ENCODE peak calls at places on chromosomes 2 and 18, in ten cellular contexts. One of them, this sample, is unnamed.
A peak's percentile ranks its signal among the peaks of the same experiment; 100 is the strongest.

GRCh38 chr2:71552861-71553301 is 99.5 kb downstream of the DYSF start:
- DNase-seq in heart left ventricle: no peak
- DNase-seq in gastrocnemius medialis: no peak
- DNase-seq in endothelial cell: no peak
- DNase-seq in GM20000: no peak
- DNase-seq in cardiac fibroblast: no peak
- DNase-seq in Peyer's patch: no peak
- DNase-seq in neural progenitor cell: no peak
- DNase-seq in HFF-Myc: no peak
- DNase-seq in transverse colon: no peak
- DNase-seq in this sample: no peak

GRCh38 chr2:234249873-234250272 is 199.4 kb downstream of the SPP2 start:
- DNase-seq in heart left ventricle: no peak
- DNase-seq in gastrocnemius medialis: no peak
- DNase-seq in endothelial cell: no peak
- DNase-seq in GM20000: no peak
- DNase-seq in cardiac fibroblast: peak; percentile 89
- DNase-seq in Peyer's patch: no peak
- DNase-seq in neural progenitor cell: peak; percentile 11
- DNase-seq in HFF-Myc: no peak
- DNase-seq in transverse colon: no peak
- DNase-seq in this sample: peak; percentile 90

GRCh38 chr18:3261035-3261392 is 919 bp upstream of the MYL12B start:
- DNase-seq in heart left ventricle: no peak
- DNase-seq in gastrocnemius medialis: no peak
- DNase-seq in endothelial cell: no peak
- DNase-seq in GM20000: no peak
- DNase-seq in cardiac fibroblast: no peak
- DNase-seq in Peyer's patch: no peak
- DNase-seq in neural progenitor cell: no peak
- DNase-seq in HFF-Myc: no peak
- DNase-seq in transverse colon: no peak
- DNase-seq in this sample: no peak

GRCh38 chr18:22847392-22847791 is 85.7 kb upstream of the RBBP8 start:
- DNase-seq in heart left ventricle: no peak
- DNase-seq in gastrocnemius medialis: no peak
- DNase-seq in endothelial cell: no peak
- DNase-seq in GM20000: no peak
- DNase-seq in cardiac fibroblast: peak; percentile 48
- DNase-seq in Peyer's patch: no peak
- DNase-seq in neural progenitor cell: peak; percentile 15
- DNase-seq in HFF-Myc: no peak
- DNase-seq in transverse colon: no peak
- DNase-seq in this sample: peak; percentile 72

GRCh38 chr2:121003391-121003790 is 267.7 kb downstream of the GLI2 start:
- DNase-seq in heart left ventricle: no peak
- DNase-seq in gastrocnemius medialis: no peak
- DNase-seq in endothelial cell: no peak
- DNase-seq in GM20000: no peak
- DNase-seq in cardiac fibroblast: no peak
- DNase-seq in Peyer's patch: no peak
- DNase-seq in neural progenitor cell: no peak
- DNase-seq in HFF-Myc: no peak
- DNase-seq in transverse colon: no peak
- DNase-seq in this sample: no peak

GRCh38 chr18:49647496-49648168 is 85.8 kb downstream of the LIPG start:
- DNase-seq in heart left ventricle: no peak
- DNase-seq in gastrocnemius medialis: no peak
- DNase-seq in endothelial cell: no peak
- DNase-seq in GM20000: no peak
- DNase-seq in cardiac fibroblast: peak; percentile 78
- DNase-seq in Peyer's patch: peak; percentile 38
- DNase-seq in neural progenitor cell: no peak
- DNase-seq in HFF-Myc: no peak
- DNase-seq in transverse colon: no peak
- DNase-seq in this sample: peak; percentile 9

GRCh38 chr2:71402427-71402826 is 50.9 kb upstream of the DYSF start:
- DNase-seq in heart left ventricle: no peak
- DNase-seq in gastrocnemius medialis: no peak
- DNase-seq in endothelial cell: no peak
- DNase-seq in GM20000: no peak
- DNase-seq in cardiac fibroblast: no peak
- DNase-seq in Peyer's patch: no peak
- DNase-seq in neural progenitor cell: no peak
- DNase-seq in HFF-Myc: no peak
- DNase-seq in transverse colon: no peak
- DNase-seq in this sample: no peak

GRCh38 chr18:27609221-27609620 is 424.1 kb upstream of the CHST9 start:
- DNase-seq in heart left ventricle: no peak
- DNase-seq in gastrocnemius medialis: no peak
- DNase-seq in endothelial cell: no peak
- DNase-seq in GM20000: no peak
- DNase-seq in cardiac fibroblast: no peak
- DNase-seq in Peyer's patch: no peak
- DNase-seq in neural progenitor cell: no peak
- DNase-seq in HFF-Myc: no peak
- DNase-seq in transverse colon: no peak
- DNase-seq in this sample: no peak

GRCh38 chr2:8576525-8577157 is 105.2 kb upstream of the ID2 start:
- DNase-seq in heart left ventricle: no peak
- DNase-seq in gastrocnemius medialis: peak; percentile 33
- DNase-seq in endothelial cell: no peak
- DNase-seq in GM20000: no peak
- DNase-seq in cardiac fibroblast: no peak
- DNase-seq in Peyer's patch: peak; percentile 69
- DNase-seq in neural progenitor cell: no peak
- DNase-seq in HFF-Myc: no peak
- DNase-seq in transverse colon: peak; percentile 29
- DNase-seq in this sample: no peak

GRCh38 chr2:230327418-230328154 is 593 bp downstream of the SP140L start:
- DNase-seq in heart left ventricle: no peak
- DNase-seq in gastrocnemius medialis: no peak
- DNase-seq in endothelial cell: no peak
- DNase-seq in GM20000: peak; percentile 59
- DNase-seq in cardiac fibroblast: no peak
- DNase-seq in Peyer's patch: no peak
- DNase-seq in neural progenitor cell: no peak
- DNase-seq in HFF-Myc: no peak
- DNase-seq in transverse colon: peak; percentile 45
- DNase-seq in this sample: no peak

GRCh38 chr18:69885841-69886531 is 61.7 kb downstream of the CD226 start:
- DNase-seq in heart left ventricle: no peak
- DNase-seq in gastrocnemius medialis: no peak
- DNase-seq in endothelial cell: no peak
- DNase-seq in GM20000: peak; percentile 42
- DNase-seq in cardiac fibroblast: no peak
- DNase-seq in Peyer's patch: no peak
- DNase-seq in neural progenitor cell: no peak
- DNase-seq in HFF-Myc: no peak
- DNase-seq in transverse colon: no peak
- DNase-seq in this sample: no peak

GRCh38 chr2:213789940-213790339 is 505.7 kb downstream of the SPAG16 start:
- DNase-seq in heart left ventricle: no peak
- DNase-seq in gastrocnemius medialis: no peak
- DNase-seq in endothelial cell: no peak
- DNase-seq in GM20000: no peak
- DNase-seq in cardiac fibroblast: no peak
- DNase-seq in Peyer's patch: no peak
- DNase-seq in neural progenitor cell: no peak
- DNase-seq in HFF-Myc: no peak
- DNase-seq in transverse colon: no peak
- DNase-seq in this sample: no peak

GRCh38 chr2:39925312-39925711 is 146.3 kb upstream of the THUMPD2 start:
- DNase-seq in heart left ventricle: no peak
- DNase-seq in gastrocnemius medialis: no peak
- DNase-seq in endothelial cell: no peak
- DNase-seq in GM20000: no peak
- DNase-seq in cardiac fibroblast: no peak
- DNase-seq in Peyer's patch: no peak
- DNase-seq in neural progenitor cell: no peak
- DNase-seq in HFF-Myc: no peak
- DNase-seq in transverse colon: no peak
- DNase-seq in this sample: no peak

GRCh38 chr2:180907731-180908130 is 72.7 kb upstream of the UBE2E3 start:
- DNase-seq in heart left ventricle: no peak
- DNase-seq in gastrocnemius medialis: no peak
- DNase-seq in endothelial cell: no peak
- DNase-seq in GM20000: no peak
- DNase-seq in cardiac fibroblast: peak; percentile 77
- DNase-seq in Peyer's patch: no peak
- DNase-seq in neural progenitor cell: no peak
- DNase-seq in HFF-Myc: peak; percentile 46
- DNase-seq in transverse colon: no peak
- DNase-seq in this sample: peak; percentile 63

GRCh38 chr2:217283505-217283904 is 423.6 kb upstream of the TNP1 start:
- DNase-seq in heart left ventricle: no peak
- DNase-seq in gastrocnemius medialis: no peak
- DNase-seq in endothelial cell: no peak
- DNase-seq in GM20000: no peak
- DNase-seq in cardiac fibroblast: no peak
- DNase-seq in Peyer's patch: no peak
- DNase-seq in neural progenitor cell: no peak
- DNase-seq in HFF-Myc: peak; percentile 67
- DNase-seq in transverse colon: no peak
- DNase-seq in this sample: no peak

GRCh38 chr2:230814616-230815015 is 50.1 kb upstream of the ITM2C start:
- DNase-seq in heart left ventricle: no peak
- DNase-seq in gastrocnemius medialis: no peak
- DNase-seq in endothelial cell: no peak
- DNase-seq in GM20000: no peak
- DNase-seq in cardiac fibroblast: peak; percentile 53
- DNase-seq in Peyer's patch: no peak
- DNase-seq in neural progenitor cell: peak; percentile 22
- DNase-seq in HFF-Myc: no peak
- DNase-seq in transverse colon: no peak
- DNase-seq in this sample: peak; percentile 29

GRCh38 chr18:13680612-13681011 is 45.7 kb downstream of the FAM210A start:
- DNase-seq in heart left ventricle: no peak
- DNase-seq in gastrocnemius medialis: no peak
- DNase-seq in endothelial cell: peak; percentile 46
- DNase-seq in GM20000: no peak
- DNase-seq in cardiac fibroblast: no peak
- DNase-seq in Peyer's patch: no peak
- DNase-seq in neural progenitor cell: peak; percentile 63
- DNase-seq in HFF-Myc: no peak
- DNase-seq in transverse colon: no peak
- DNase-seq in this sample: no peak
- TF ChIP-seq CTCF in heart left ventricle: peak; percentile 47
- TF ChIP-seq CTCF in gastrocnemius medialis: no peak
- TF ChIP-seq CTCF in endothelial cell: peak; percentile 78
- TF ChIP-seq CTCF in GM20000: peak; percentile 12
- TF ChIP-seq CTCF in cardiac fibroblast: peak; percentile 31
- TF ChIP-seq CTCF in Peyer's patch: peak; percentile 31
- TF ChIP-seq CTCF in neural progenitor cell: peak; percentile 75
- TF ChIP-seq CTCF in HFF-Myc: peak; percentile 38
- TF ChIP-seq CTCF in transverse colon: peak; percentile 46
- TF ChIP-seq CTCF in this sample: peak; percentile 16

DNA sequence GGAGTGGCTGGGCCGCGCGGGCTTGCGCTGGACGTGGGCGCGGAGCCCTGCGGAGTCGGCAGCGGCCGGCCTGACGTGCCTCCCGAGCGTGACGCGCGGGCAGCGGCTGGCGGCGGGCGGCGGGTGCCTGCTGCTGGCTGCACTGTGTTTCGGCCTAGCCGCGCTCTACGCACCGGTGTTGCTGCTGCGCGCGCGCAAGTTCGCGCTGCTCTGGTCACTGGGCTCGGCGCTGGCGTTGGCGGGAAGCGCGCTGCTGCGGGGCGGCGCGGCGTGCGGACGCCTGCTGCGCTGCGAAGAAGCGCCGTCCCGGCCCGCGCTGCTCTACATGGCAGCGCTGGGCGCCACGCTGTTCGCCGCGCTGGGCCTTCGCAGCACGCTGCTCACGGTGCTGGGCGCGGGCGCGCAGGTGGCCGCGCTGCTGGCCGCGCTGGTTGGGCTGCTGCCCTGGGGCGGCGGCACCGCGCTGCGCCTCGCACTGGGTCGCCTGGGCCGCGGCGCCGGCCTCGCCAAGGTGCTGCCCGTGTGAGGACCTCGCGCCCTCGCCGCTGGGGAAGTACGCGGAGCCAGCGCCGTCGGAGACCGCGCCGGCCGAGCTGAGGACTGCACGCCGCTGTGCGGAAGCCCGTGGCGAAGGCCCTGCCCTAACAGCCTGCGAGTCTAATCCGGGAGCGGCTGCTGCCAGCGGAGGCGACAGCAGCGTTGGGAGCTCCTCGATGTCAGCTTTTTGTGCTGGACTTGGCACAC is 526 bp downstream of the SFT2D3 start:
- DNase-seq in heart left ventricle: peak; percentile 90
- DNase-seq in gastrocnemius medialis: peak; percentile 77
- DNase-seq in endothelial cell: peak; percentile 82
- DNase-seq in GM20000: peak; percentile 86
- DNase-seq in cardiac fibroblast: peak; percentile 71
- DNase-seq in Peyer's patch: peak; percentile 92
- DNase-seq in neural progenitor cell: peak; percentile 89
- DNase-seq in HFF-Myc: peak; percentile 25
- DNase-seq in transverse colon: peak; percentile 85
- DNase-seq in this sample: peak; percentile 72
- TF ChIP-seq CTCF in heart left ventricle: peak; percentile 26
- TF ChIP-seq CTCF in gastrocnemius medialis: no peak
- TF ChIP-seq CTCF in endothelial cell: no peak
- TF ChIP-seq CTCF in GM20000: no peak
- TF ChIP-seq CTCF in cardiac fibroblast: no peak
- TF ChIP-seq CTCF in Peyer's patch: peak; percentile 61
- TF ChIP-seq CTCF in neural progenitor cell: peak; percentile 13
- TF ChIP-seq CTCF in HFF-Myc: no peak
- TF ChIP-seq CTCF in transverse colon: peak; percentile 29
- TF ChIP-seq CTCF in this sample: peak; percentile 13

GRCh38 chr2:163558286-163559009 is 177.4 kb downstream of the FIGN start:
- DNase-seq in heart left ventricle: no peak
- DNase-seq in gastrocnemius medialis: no peak
- DNase-seq in endothelial cell: no peak
- DNase-seq in GM20000: no peak
- DNase-seq in cardiac fibroblast: no peak
- DNase-seq in Peyer's patch: no peak
- DNase-seq in neural progenitor cell: peak; percentile 85
- DNase-seq in HFF-Myc: no peak
- DNase-seq in transverse colon: no peak
- DNase-seq in this sample: no peak
- TF ChIP-seq CTCF in heart left ventricle: no peak
- TF ChIP-seq CTCF in gastrocnemius medialis: no peak
- TF ChIP-seq CTCF in endothelial cell: no peak
- TF ChIP-seq CTCF in GM20000: no peak
- TF ChIP-seq CTCF in cardiac fibroblast: no peak
- TF ChIP-seq CTCF in Peyer's patch: no peak
- TF ChIP-seq CTCF in neural progenitor cell: no peak
- TF ChIP-seq CTCF in HFF-Myc: no peak
- TF ChIP-seq CTCF in transverse colon: no peak
- TF ChIP-seq CTCF in this sample: no peak

DNA sequence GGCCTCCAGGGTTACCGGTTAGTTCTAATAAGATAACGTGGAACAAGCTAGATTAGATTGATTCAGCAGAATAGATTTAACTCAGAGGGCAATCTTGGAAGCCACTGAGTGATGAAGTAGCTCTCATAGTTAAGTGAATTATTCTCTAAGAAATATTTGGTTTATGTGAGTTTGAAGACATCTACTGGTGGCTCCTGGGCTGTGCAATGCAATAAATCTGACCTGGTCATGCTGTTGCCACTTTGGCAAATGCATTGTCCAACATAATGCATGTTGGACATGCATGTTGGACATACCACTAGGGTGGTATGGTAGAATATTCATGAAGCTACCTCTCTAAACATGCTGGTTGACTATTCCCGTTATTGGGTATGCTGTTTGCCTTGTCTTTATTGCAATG is 493.7 kb upstream of the VRK2 start:
- DNase-seq in heart left ventricle: no peak
- DNase-seq in gastrocnemius medialis: no peak
- DNase-seq in endothelial cell: no peak
- DNase-seq in GM20000: no peak
- DNase-seq in cardiac fibroblast: no peak
- DNase-seq in Peyer's patch: no peak
- DNase-seq in neural progenitor cell: no peak
- DNase-seq in HFF-Myc: no peak
- DNase-seq in transverse colon: no peak
- DNase-seq in this sample: no peak
- TF ChIP-seq CTCF in heart left ventricle: no peak
- TF ChIP-seq CTCF in gastrocnemius medialis: no peak
- TF ChIP-seq CTCF in endothelial cell: no peak
- TF ChIP-seq CTCF in GM20000: no peak
- TF ChIP-seq CTCF in cardiac fibroblast: no peak
- TF ChIP-seq CTCF in Peyer's patch: no peak
- TF ChIP-seq CTCF in neural progenitor cell: no peak
- TF ChIP-seq CTCF in HFF-Myc: no peak
- TF ChIP-seq CTCF in transverse colon: no peak
- TF ChIP-seq CTCF in this sample: no peak